ENCODE peak calls at places on chromosomes 6 and 20, in eight cellular contexts. One of them, this sample, is unnamed.

GRCh38 chr6:168232989-168233874 is 86.3 kb downstream of the DACT2 start:
- DNase-seq in left lung: no peak
- DNase-seq in body of pancreas: no peak
- DNase-seq in HCT116: no peak
- DNase-seq in A549: no peak
- DNase-seq in transverse colon: no peak
- DNase-seq in RWPE2: no peak
- DNase-seq in psoas muscle: no peak
- DNase-seq in this sample: no peak

GRCh38 chr6:3355358-3356055 is 96.8 kb downstream of the PSMG4 start:
- DNase-seq in left lung: no peak
- DNase-seq in body of pancreas: no peak
- DNase-seq in HCT116: no peak
- DNase-seq in A549: peak; percentile 13
- DNase-seq in transverse colon: peak; percentile 46
- DNase-seq in RWPE2: no peak
- DNase-seq in psoas muscle: peak; percentile 71
- DNase-seq in this sample: peak; percentile 24

GRCh38 chr20:1467355-1468116 is 887 bp upstream of the NSFL1C start:
- DNase-seq in left lung: peak; percentile 59
- DNase-seq in body of pancreas: peak; percentile 49
- DNase-seq in HCT116: no peak
- DNase-seq in A549: no peak
- DNase-seq in transverse colon: peak; percentile 65
- DNase-seq in RWPE2: no peak
- DNase-seq in psoas muscle: no peak
- DNase-seq in this sample: no peak

GRCh38 chr6:153328194-153328593 is 197.1 kb upstream of the RGS17 start:
- DNase-seq in left lung: no peak
- DNase-seq in body of pancreas: no peak
- DNase-seq in HCT116: no peak
- DNase-seq in A549: no peak
- DNase-seq in transverse colon: no peak
- DNase-seq in RWPE2: peak; percentile 76
- DNase-seq in psoas muscle: no peak
- DNase-seq in this sample: no peak

GRCh38 chr20:9989066-9989724 is 45.6 kb upstream of the ANKEF1 start:
- DNase-seq in left lung: no peak
- DNase-seq in body of pancreas: no peak
- DNase-seq in HCT116: no peak
- DNase-seq in A549: no peak
- DNase-seq in transverse colon: no peak
- DNase-seq in RWPE2: no peak
- DNase-seq in psoas muscle: no peak
- DNase-seq in this sample: no peak

GRCh38 chr6:56767892-56768531 is 125.3 kb upstream of the DST start:
- DNase-seq in left lung: no peak
- DNase-seq in body of pancreas: no peak
- DNase-seq in HCT116: no peak
- DNase-seq in A549: no peak
- DNase-seq in transverse colon: no peak
- DNase-seq in RWPE2: no peak
- DNase-seq in psoas muscle: no peak
- DNase-seq in this sample: no peak

GRCh38 chr6:125259354-125259736 is 42.4 kb downstream of the HDDC2 start:
- DNase-seq in left lung: no peak
- DNase-seq in body of pancreas: no peak
- DNase-seq in HCT116: no peak
- DNase-seq in A549: no peak
- DNase-seq in transverse colon: no peak
- DNase-seq in RWPE2: no peak
- DNase-seq in psoas muscle: no peak
- DNase-seq in this sample: no peak

GRCh38 chr20:56178219-56178618 is 70.3 kb upstream of the MC3R start:
- DNase-seq in left lung: no peak
- DNase-seq in body of pancreas: no peak
- DNase-seq in HCT116: no peak
- DNase-seq in A549: no peak
- DNase-seq in transverse colon: no peak
- DNase-seq in RWPE2: no peak
- DNase-seq in psoas muscle: no peak
- DNase-seq in this sample: no peak

GRCh38 chr20:54110041-54110440 is 39.6 kb upstream of the BCAS1 start:
- DNase-seq in left lung: no peak
- DNase-seq in body of pancreas: no peak
- DNase-seq in HCT116: no peak
- DNase-seq in A549: no peak
- DNase-seq in transverse colon: no peak
- DNase-seq in RWPE2: no peak
- DNase-seq in psoas muscle: no peak
- DNase-seq in this sample: no peak

GRCh38 chr6:47733879-47734558 is 35.6 kb downstream of the ADGRF4 start:
- DNase-seq in left lung: no peak
- DNase-seq in body of pancreas: no peak
- DNase-seq in HCT116: peak; percentile 26
- DNase-seq in A549: no peak
- DNase-seq in transverse colon: no peak
- DNase-seq in RWPE2: no peak
- DNase-seq in psoas muscle: no peak
- DNase-seq in this sample: peak; percentile 37

GRCh38 chr6:105560611-105561066 is 157.8 kb upstream of the PREP start:
- DNase-seq in left lung: no peak
- DNase-seq in body of pancreas: no peak
- DNase-seq in HCT116: no peak
- DNase-seq in A549: no peak
- DNase-seq in transverse colon: no peak
- DNase-seq in RWPE2: no peak
- DNase-seq in psoas muscle: no peak
- DNase-seq in this sample: no peak

GRCh38 chr6:13724174-13724573 is 12.5 kb upstream of the RANBP9 start:
- DNase-seq in left lung: no peak
- DNase-seq in body of pancreas: no peak
- DNase-seq in HCT116: peak; percentile 85
- DNase-seq in A549: no peak
- DNase-seq in transverse colon: peak; percentile 30
- DNase-seq in RWPE2: peak; percentile 87
- DNase-seq in psoas muscle: no peak
- DNase-seq in this sample: no peak

GRCh38 chr20:46112430-46113020 is 5.6 kb upstream of the CD40 start:
- DNase-seq in left lung: no peak
- DNase-seq in body of pancreas: no peak
- DNase-seq in HCT116: no peak
- DNase-seq in A549: no peak
- DNase-seq in transverse colon: no peak
- DNase-seq in RWPE2: peak; percentile 42
- DNase-seq in psoas muscle: no peak
- DNase-seq in this sample: no peak

GRCh38 chr20:25033250-25033940 is 24.5 kb downstream of the ACSS1 start:
- DNase-seq in left lung: no peak
- DNase-seq in body of pancreas: peak; percentile 16
- DNase-seq in HCT116: no peak
- DNase-seq in A549: no peak
- DNase-seq in transverse colon: no peak
- DNase-seq in RWPE2: no peak
- DNase-seq in psoas muscle: no peak
- DNase-seq in this sample: no peak

GRCh38 chr20:41704896-41705295 is 86.7 kb upstream of the CHD6 start:
- DNase-seq in left lung: no peak
- DNase-seq in body of pancreas: no peak
- DNase-seq in HCT116: no peak
- DNase-seq in A549: no peak
- DNase-seq in transverse colon: no peak
- DNase-seq in RWPE2: no peak
- DNase-seq in psoas muscle: no peak
- DNase-seq in this sample: no peak

GRCh38 chr6:109867009-109867969 is 110.8 kb upstream of the GPR6 start:
- DNase-seq in left lung: peak; percentile 64
- DNase-seq in body of pancreas: peak; percentile 68
- DNase-seq in HCT116: no peak
- DNase-seq in A549: no peak
- DNase-seq in transverse colon: no peak
- DNase-seq in RWPE2: no peak
- DNase-seq in psoas muscle: no peak
- DNase-seq in this sample: no peak

GRCh38 chr6:149696904-149697303 is 21.0 kb downstream of the LATS1 start:
- DNase-seq in left lung: no peak
- DNase-seq in body of pancreas: no peak
- DNase-seq in HCT116: no peak
- DNase-seq in A549: no peak
- DNase-seq in transverse colon: no peak
- DNase-seq in RWPE2: no peak
- DNase-seq in psoas muscle: no peak
- DNase-seq in this sample: no peak
- H3K27ac ChIP-seq in left lung: no peak overlapping the region
- H3K27ac ChIP-seq in body of pancreas: no peak overlapping the region
- H3K27ac ChIP-seq in HCT116: no peak overlapping the region
- H3K27ac ChIP-seq in A549: no peak overlapping the region
- H3K27ac ChIP-seq in transverse colon: no peak overlapping the region
- H3K27ac ChIP-seq in RWPE2: peak overlapping the region; percentile 45
- H3K27ac ChIP-seq in psoas muscle: no peak overlapping the region
- H3K27ac ChIP-seq in this sample: no peak overlapping the region

GRCh38 chr6:34154668-34155447 is 9.0 kb upstream of the GRM4 start:
- DNase-seq in left lung: peak; percentile 37
- DNase-seq in body of pancreas: peak; percentile 49
- DNase-seq in HCT116: no peak
- DNase-seq in A549: peak; percentile 62
- DNase-seq in transverse colon: peak; percentile 53
- DNase-seq in RWPE2: peak; percentile 51
- DNase-seq in psoas muscle: peak; percentile 67
- DNase-seq in this sample: peak; percentile 45

GRCh38 chr6:34155471-34156300 is 9.8 kb upstream of the GRM4 start:
- DNase-seq in left lung: peak; percentile 24
- DNase-seq in body of pancreas: no peak
- DNase-seq in HCT116: no peak
- DNase-seq in A549: no peak
- DNase-seq in transverse colon: no peak
- DNase-seq in RWPE2: peak; percentile 23
- DNase-seq in psoas muscle: no peak
- DNase-seq in this sample: no peak

GRCh38 chr6:34158876-34159275 is 13.0 kb upstream of the GRM4 start:
- DNase-seq in left lung: peak; percentile 4
- DNase-seq in body of pancreas: no peak
- DNase-seq in HCT116: no peak
- DNase-seq in A549: no peak
- DNase-seq in transverse colon: no peak
- DNase-seq in RWPE2: no peak
- DNase-seq in psoas muscle: no peak
- DNase-seq in this sample: no peak

GRCh38 chr6:34157851-34158250 is 12.0 kb upstream of the GRM4 start:
- DNase-seq in left lung: peak; percentile 19
- DNase-seq in body of pancreas: no peak
- DNase-seq in HCT116: no peak
- DNase-seq in A549: no peak
- DNase-seq in transverse colon: no peak
- DNase-seq in RWPE2: peak; percentile 18
- DNase-seq in psoas muscle: no peak
- DNase-seq in this sample: no peak

GRCh38 chr6:34157236-34157830 is 11.4 kb upstream of the GRM4 start:
- DNase-seq in left lung: peak; percentile 11
- DNase-seq in body of pancreas: no peak
- DNase-seq in HCT116: no peak
- DNase-seq in A549: no peak
- DNase-seq in transverse colon: no peak
- DNase-seq in RWPE2: peak; percentile 25
- DNase-seq in psoas muscle: no peak
- DNase-seq in this sample: no peak
- H3K27ac ChIP-seq in left lung: no peak overlapping the region
- H3K27ac ChIP-seq in body of pancreas: no peak overlapping the region
- H3K27ac ChIP-seq in HCT116: no peak overlapping the region
- H3K27ac ChIP-seq in A549: no peak overlapping the region
- H3K27ac ChIP-seq in transverse colon: no peak overlapping the region
- H3K27ac ChIP-seq in RWPE2: no peak overlapping the region
- H3K27ac ChIP-seq in psoas muscle: no peak overlapping the region
- H3K27ac ChIP-seq in this sample: no peak overlapping the region

DNA sequence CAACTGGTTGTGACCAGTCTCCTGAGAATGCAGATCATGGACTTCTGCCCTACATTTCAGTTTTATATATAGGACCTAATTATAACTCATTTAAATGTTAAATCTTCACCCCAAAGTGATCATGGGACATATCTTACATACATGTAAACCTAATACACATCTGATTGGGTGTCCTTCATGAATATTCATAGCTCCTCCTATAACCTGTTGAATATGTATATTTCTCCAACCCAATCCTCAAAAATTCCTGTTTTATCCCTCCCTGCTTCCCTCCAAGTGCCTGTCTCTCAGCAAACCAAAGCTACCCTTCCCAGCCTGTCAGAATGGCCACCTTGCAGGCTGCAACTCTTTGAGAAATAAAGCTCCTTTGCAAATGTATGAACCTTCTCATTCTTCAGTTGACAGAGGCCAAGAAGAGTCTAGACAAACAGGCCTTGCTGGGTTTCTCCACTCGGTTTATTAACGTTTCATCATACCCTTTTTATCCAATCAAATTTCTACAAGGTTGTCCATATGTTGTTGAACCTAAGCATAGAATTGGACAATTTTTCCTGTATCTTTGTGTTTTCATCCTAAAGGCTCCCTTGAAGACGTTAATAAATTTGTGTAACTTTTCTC is 133.2 kb downstream of the HFE start:
- DNase-seq in left lung: no peak
- DNase-seq in body of pancreas: no peak
- DNase-seq in HCT116: no peak
- DNase-seq in A549: no peak
- DNase-seq in transverse colon: no peak
- DNase-seq in RWPE2: no peak
- DNase-seq in psoas muscle: no peak
- DNase-seq in this sample: no peak
- H3K27ac ChIP-seq in left lung: no peak overlapping the region
- H3K27ac ChIP-seq in body of pancreas: no peak overlapping the region
- H3K27ac ChIP-seq in HCT116: no peak overlapping the region
- H3K27ac ChIP-seq in A549: no peak overlapping the region
- H3K27ac ChIP-seq in transverse colon: no peak overlapping the region
- H3K27ac ChIP-seq in RWPE2: peak overlapping the region; percentile 80
- H3K27ac ChIP-seq in psoas muscle: no peak overlapping the region
- H3K27ac ChIP-seq in this sample: no peak overlapping the region

DNA sequence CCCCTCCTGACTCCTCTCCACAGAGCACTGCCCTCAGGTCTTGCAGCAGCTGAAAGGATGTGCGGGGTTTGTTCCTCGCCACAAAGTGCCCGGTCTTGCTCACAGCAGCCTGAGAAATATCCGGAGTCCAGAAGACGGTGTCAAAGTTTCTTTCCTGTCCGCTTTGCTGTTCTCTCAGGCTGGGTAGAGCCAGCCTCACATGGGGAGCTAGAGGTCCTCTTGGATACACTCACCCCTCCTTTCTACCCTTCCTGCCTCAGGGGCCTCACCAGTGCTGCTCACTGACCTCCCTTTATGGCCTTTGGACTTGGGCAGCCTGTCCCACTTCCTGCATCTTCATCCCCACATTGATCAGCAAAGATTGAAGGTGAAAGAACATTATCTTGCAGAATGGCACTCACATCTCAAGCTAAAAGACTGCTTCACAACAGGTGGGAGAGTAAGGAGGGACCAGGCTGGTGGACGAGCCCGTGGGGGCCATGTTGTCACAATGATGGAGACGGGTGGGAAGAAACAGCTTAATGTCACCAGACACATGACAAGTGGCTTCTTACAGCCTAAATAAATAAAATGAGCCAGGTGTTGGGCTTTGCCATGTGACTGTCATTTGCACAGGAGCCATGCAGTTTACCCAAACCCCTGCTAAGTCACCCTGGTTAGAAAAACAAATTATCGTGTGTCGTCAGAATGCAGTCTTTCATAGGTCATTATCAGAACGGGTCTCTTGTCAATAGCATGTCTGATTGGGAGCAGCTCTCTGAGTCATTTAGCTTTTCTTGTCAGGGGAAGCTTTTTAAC is 18.3 kb downstream of the BTBD3 start:
- DNase-seq in left lung: no peak
- DNase-seq in body of pancreas: no peak
- DNase-seq in HCT116: no peak
- DNase-seq in A549: no peak
- DNase-seq in transverse colon: no peak
- DNase-seq in RWPE2: no peak
- DNase-seq in psoas muscle: no peak
- DNase-seq in this sample: no peak
- H3K27ac ChIP-seq in left lung: no peak overlapping the region
- H3K27ac ChIP-seq in body of pancreas: no peak overlapping the region
- H3K27ac ChIP-seq in HCT116: no peak overlapping the region
- H3K27ac ChIP-seq in A549: no peak overlapping the region
- H3K27ac ChIP-seq in transverse colon: no peak overlapping the region
- H3K27ac ChIP-seq in RWPE2: no peak overlapping the region
- H3K27ac ChIP-seq in psoas muscle: no peak overlapping the region
- H3K27ac ChIP-seq in this sample: no peak overlapping the region

This sample was measured in CD4-positive, CD25-positive, alpha-beta regulatory T cell.